ENCODE peak calls at places on chromosomes 4 and X, in eight cellular contexts. Y is PC-3, G is testis, F is AG04450, O is Caco-2, Q is astrocyte of the spinal cord, D is MCF 10A, N is B cell. R is an unnamed sample.

GRCh38 chr4:132824721-132825120 is 324.4 kb upstream of the PCDH10 start:
- DNase-seq in Y (no peak), G (no peak), F (no peak), O (no peak), Q (no peak), D (no peak), N (no peak), R (no peak)

GRCh38 chr4:149841686-149842085 is 26.0 kb upstream of the IQCM start:
- DNase-seq in Y (no peak), G (no peak), F (no peak), O (no peak), Q (no peak), D (no peak), N (no peak), R (no peak)

GRCh38 chr4:22884157-22884556 is 191.4 kb downstream of the GBA3 start:
- DNase-seq in Y (no peak), G (no peak), F (no peak), O (no peak), Q (no peak), D (no peak), N (no peak), R (no peak)

GRCh38 chr4:36243355-36244256 is 708 bp downstream of the ARAP2 start:
- DNase-seq in Y (peak), G (peak), F (no peak), O (peak), Q (peak), D (peak), N (peak), R (peak)

GRCh38 chr4:88706574-88706973 is 8.9 kb upstream of the NAP1L5 start:
- DNase-seq in Y (peak), G (peak), F (peak), O (peak), Q (peak), D (peak), N (no peak), R (no peak)

GRCh38 chrX:97984641-97985040 is 1100.9 kb downstream of the RPA4 start:
- DNase-seq in Y (peak), G (no peak), F (no peak), O (no peak), Q (no peak), D (peak), N (no peak), R (no peak)

GRCh38 chr4:145828802-145829485 is 109.7 kb downstream of the ZNF827 start:
- DNase-seq in Y (no peak), G (no peak), F (no peak), O (no peak), Q (no peak), D (no peak), N (no peak), R (peak)

GRCh38 chr4:55503164-55503563 is 43.5 kb downstream of the CLOCK start:
- DNase-seq in Y (peak), G (no peak), F (no peak), O (no peak), Q (peak), D (peak), N (no peak), R (no peak)

GRCh38 chrX:149060921-149061320 is 444.2 kb downstream of the IDS start:
- DNase-seq in Y (no peak), G (no peak), F (no peak), O (no peak), Q (peak), D (no peak), N (no peak), R (no peak)

GRCh38 chr4:122920473-122920872 is 1.9 kb downstream of the NUDT6 start:
- DNase-seq in Y (no peak), G (no peak), F (no peak), O (no peak), Q (no peak), D (no peak), N (no peak), R (no peak)

GRCh38 chr4:166065324-166065723 is 192.3 kb downstream of the TLL1 start:
- DNase-seq in Y (no peak), G (no peak), F (no peak), O (no peak), Q (no peak), D (peak), N (no peak), R (no peak)

GRCh38 chr4:95095352-95095974 is 337.7 kb downstream of the BMPR1B start:
- DNase-seq in Y (peak), G (peak), F (no peak), O (no peak), Q (peak), D (peak), N (no peak), R (no peak)

GRCh38 chrX:16320765-16321355 is 153.6 kb downstream of the MAGEB17 start:
- DNase-seq in Y (no peak), G (no peak), F (peak), O (no peak), Q (peak), D (peak), N (no peak), R (no peak)

GRCh38 chr4:173332021-173332487 is 2.1 kb downstream of the HMGB2 start:
- DNase-seq in Y (no peak), G (no peak), F (no peak), O (no peak), Q (no peak), D (peak), N (no peak), R (no peak)

GRCh38 chr4:20356565-20356964 is 104.9 kb downstream of the SLIT2 start:
- DNase-seq in Y (no peak), G (no peak), F (no peak), O (no peak), Q (peak), D (no peak), N (no peak), R (no peak)

GRCh38 chr4:26342328-26343040 is 21.7 kb downstream of the RBPJ start:
- DNase-seq in Y (peak), G (no peak), F (peak), O (no peak), Q (peak), D (peak), N (no peak), R (no peak)

DNA sequence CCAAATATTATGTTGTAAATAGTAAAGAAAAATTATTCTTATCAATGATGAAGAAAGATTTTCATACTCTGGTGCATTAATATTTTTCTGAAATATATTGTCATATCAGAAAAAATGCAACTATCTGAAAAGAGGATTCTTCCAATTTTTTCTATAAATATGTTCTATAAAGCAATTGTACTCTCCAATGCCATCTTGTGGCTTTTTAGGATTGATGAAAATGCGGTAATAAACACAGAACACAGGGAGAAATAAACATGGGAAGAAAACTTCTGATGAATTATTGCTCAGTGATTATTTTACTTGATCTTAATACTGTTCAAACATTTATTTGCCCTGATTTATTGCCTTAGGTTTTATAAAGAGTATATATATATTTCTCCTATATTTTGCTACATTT is 215.4 kb downstream of the IL1RAPL1 start:
- DNase-seq in Y (peak), G (no peak), F (no peak), O (no peak), Q (peak), D (peak), N (no peak), R (no peak)
- TF ChIP-seq CTCF in Y (peak), G (no peak), F (peak), O (no peak), Q (no peak), D (peak), N (no peak), R (no peak)

GRCh38 chr4:142440093-142440492 is 406.0 kb downstream of the INPP4B start:
- DNase-seq in Y (no peak), G (no peak), F (no peak), O (no peak), Q (no peak), D (no peak), N (no peak), R (no peak)

GRCh38 chr4:142446965-142447474 is 399.1 kb downstream of the INPP4B start:
- DNase-seq in Y (no peak), G (no peak), F (no peak), O (no peak), Q (no peak), D (no peak), N (no peak), R (no peak)

GRCh38 chr4:142443469-142443868 is 402.6 kb downstream of the INPP4B start:
- DNase-seq in Y (no peak), G (no peak), F (no peak), O (no peak), Q (no peak), D (no peak), N (no peak), R (no peak)
- TF ChIP-seq CTCF in Y (no peak), G (no peak), F (no peak), O (peak), Q (no peak), D (no peak), N (no peak), R (no peak)

DNA sequence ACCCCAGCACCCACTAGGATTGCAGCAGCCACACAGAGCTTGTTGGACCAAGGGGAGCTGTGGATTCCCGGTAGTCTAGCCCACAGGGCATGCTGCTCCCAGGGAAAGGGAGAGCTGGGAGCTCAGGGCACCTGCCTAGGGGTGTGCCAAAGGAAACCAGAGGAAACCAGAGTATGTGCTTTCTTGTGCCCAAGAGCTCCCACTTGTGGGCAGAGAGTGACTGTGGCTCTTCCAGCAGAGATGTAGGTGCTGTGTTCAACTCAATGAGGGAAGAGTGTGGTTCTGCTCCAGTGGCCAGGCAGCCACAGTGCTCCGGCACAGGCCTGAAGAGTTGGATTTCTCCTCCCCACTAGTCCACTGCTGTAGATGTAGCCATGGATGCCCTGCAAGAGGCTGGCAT is 1050.0 kb upstream of the INTU start:
- DNase-seq in Y (peak), G (peak), F (no peak), O (no peak), Q (no peak), D (peak), N (no peak), R (no peak)
- TF ChIP-seq CTCF in Y (peak), G (no peak), F (peak), O (no peak), Q (peak), D (no peak), N (no peak), R (no peak)

GRCh38 chrX:30870572-30870971 is 18.5 kb downstream of the TAB3 start:
- DNase-seq in Y (no peak), G (no peak), F (no peak), O (no peak), Q (no peak), D (no peak), N (no peak), R (no peak)

GRCh38 chrX:30864383-30864785 is 24.7 kb downstream of the TAB3 start:
- DNase-seq in Y (no peak), G (no peak), F (no peak), O (no peak), Q (no peak), D (no peak), N (peak), R (no peak)

GRCh38 chrX:30863969-30864368 is 25.1 kb downstream of the TAB3 start:
- DNase-seq in Y (no peak), G (no peak), F (peak), O (no peak), Q (no peak), D (no peak), N (no peak), R (no peak)

GRCh38 chrX:30865612-30866011 is 23.4 kb downstream of the TAB3 start:
- DNase-seq in Y (no peak), G (no peak), F (no peak), O (no peak), Q (no peak), D (no peak), N (no peak), R (no peak)

DNA sequence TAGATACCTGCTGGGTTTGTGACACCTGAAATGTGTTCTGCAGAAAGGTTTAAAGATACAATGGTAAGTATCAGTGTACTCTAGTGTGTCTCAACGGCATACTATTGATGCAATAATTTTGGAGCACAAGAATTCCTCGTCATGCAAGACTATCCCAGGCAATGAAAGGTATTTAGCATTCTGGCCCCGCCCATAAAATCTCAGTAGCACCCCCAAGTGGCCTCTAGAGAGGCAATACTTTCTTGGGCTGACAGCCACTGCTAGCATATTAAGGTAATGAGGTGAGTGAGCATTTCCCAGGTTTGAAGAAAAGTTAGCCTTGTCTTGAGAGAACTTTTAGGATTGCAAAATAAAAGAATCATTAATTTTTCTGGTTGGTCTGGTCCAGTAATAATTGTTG is 24.0 kb downstream of the TAB3 start:
- DNase-seq in Y (peak), G (no peak), F (no peak), O (peak), Q (no peak), D (peak), N (peak), R (peak)
- TF ChIP-seq CTCF in Y (peak), G (no peak), F (no peak), O (peak), Q (peak), D (peak), N (no peak), R (peak)

R was measured in activated CD8-positive, alpha-beta T cell treated with anti-CD3 and anti-CD28 coated beads for 36 hours.